ENCODE peak calls at places on chromosomes 16 and 17, in seven cellular contexts. V is dermis blood vessel endothelial cell, P is GM03348, H is astrocyte of the spinal cord, I is DMS153, A is AML-193, K is HS-5. R is an unnamed sample.

GRCh38 chr17:2442166-2442565 is 41.3 kb upstream of the MNT start:
- DNase-seq in A (no peak), V (no peak), H (peak), K (no peak), P (no peak), I (no peak), R (no peak)

GRCh38 chr17:48261297-48261880 is 153.8 kb downstream of the SNX11 start:
- DNase-seq in V (peak), I (peak), A (peak), H (peak), P (peak), K (no peak), R (no peak)

GRCh38 chr17:70184770-70185169 is 15.4 kb downstream of the KCNJ2 start:
- DNase-seq in K (no peak), H (peak), P (peak), A (no peak), I (no peak), V (peak), R (peak)

GRCh38 chr17:72206376-72206775 is 85.6 kb downstream of the SOX9 start:
- DNase-seq in V (no peak), I (no peak), K (no peak), P (no peak), A (no peak), H (no peak), R (no peak)

GRCh38 chr17:81084691-81085419 is 49.9 kb downstream of the BAIAP2 start:
- DNase-seq in P (no peak), H (no peak), I (no peak), V (no peak), K (no peak), A (no peak), R (no peak)

GRCh38 chr17:79482719-79483118 is 128.1 kb downstream of the RBFOX3 start:
- DNase-seq in K (no peak), A (no peak), I (no peak), H (no peak), V (no peak), P (no peak), R (no peak)

GRCh38 chr17:6487243-6488007 is 43.2 kb downstream of the PIMREG start:
- DNase-seq in I (no peak), K (no peak), A (no peak), H (no peak), P (no peak), V (no peak), R (no peak)

GRCh38 chr17:64005734-64006167 is 7.6 kb downstream of the PRR29 start:
- DNase-seq in I (peak), A (no peak), P (peak), H (no peak), V (peak), K (no peak), R (peak)

GRCh38 chr17:17790673-17791464 is 45.9 kb downstream of the SREBF1 start:
- DNase-seq in P (no peak), A (no peak), H (no peak), V (no peak), K (no peak), I (no peak), R (no peak)

GRCh38 chr16:61544165-61544564 is 492.1 kb downstream of the CDH8 start:
- DNase-seq in K (no peak), P (no peak), I (no peak), H (no peak), V (no peak), A (no peak), R (no peak)

GRCh38 chr17:29241015-29241963 is 5.4 kb upstream of the CRYBA1 start:
- DNase-seq in P (peak), A (peak), K (peak), I (no peak), H (peak), V (peak), R (peak)

GRCh38 chr16:9151597-9151996 is 60.2 kb downstream of the HAPSTR1 start:
- DNase-seq in A (no peak), I (peak), H (no peak), P (no peak), K (no peak), V (no peak), R (peak)

GRCh38 chr16:85412911-85413520 is 200.1 kb upstream of the GSE1 start:
- DNase-seq in V (no peak), A (no peak), H (no peak), K (no peak), P (no peak), I (no peak), R (no peak)

GRCh38 chr16:69938981-69939820 is 11.9 kb upstream of the CLEC18A start:
- DNase-seq in V (no peak), A (no peak), P (no peak), H (no peak), K (no peak), I (no peak), R (no peak)

GRCh38 chr17:80152057-80152831 is 5.3 kb upstream of the EIF4A3 start:
- DNase-seq in P (no peak), V (no peak), A (peak), I (no peak), H (peak), K (peak), R (no peak)

GRCh38 chr17:50501054-50501453 is 7.2 kb upstream of the MYCBPAP start:
- DNase-seq in I (no peak), V (peak), K (no peak), A (peak), H (no peak), P (no peak), R (no peak)